ENCODE peak calls at places on chromosomes 11 and 22, in six cellular contexts. P is colonic mucosa, B is HCT116, K is A549, O is suprapubic skin, Y is adrenal gland. F is an unnamed sample.

GRCh38 chr11:70841264-70841663 is 411.1 kb downstream of the SHANK2 start:
- DNase-seq in P (no peak), B (no peak), K (no peak), O (no peak), Y (no peak), F (no peak)

GRCh38 chr11:64538501-64538951 is 52.5 kb upstream of the SLC22A12 start:
- DNase-seq in P (no peak), B (no peak), K (no peak), O (no peak), Y (no peak), F (no peak)

GRCh38 chr11:119361056-119361787 is 14.7 kb upstream of the MFRP start:
- DNase-seq in P (no peak), B (peak; percentile 79), K (peak; percentile 74), O (no peak), Y (peak; percentile 91), F (peak; percentile 61)

GRCh38 chr11:115577701-115578100 is 73.5 kb upstream of the CADM1 start:
- DNase-seq in P (no peak), B (no peak), K (no peak), O (no peak), Y (no peak), F (no peak)

GRCh38 chr11:61507962-61508824 is at the start of gene LRRC10B:
- DNase-seq in P (peak; percentile 84), B (peak; percentile 52), K (peak; percentile 36), O (no peak), Y (no peak), F (no peak)

GRCh38 chr22:17920145-17920605 is 104.2 kb downstream of the MICAL3 start:
- DNase-seq in P (peak; percentile 79), B (no peak), K (no peak), O (no peak), Y (peak; percentile 92), F (no peak)

GRCh38 chr11:130261546-130261945 is 53.2 kb downstream of the ZBTB44 start:
- DNase-seq in P (no peak), B (no peak), K (no peak), O (no peak), Y (no peak), F (no peak)

GRCh38 chr11:86671386-86672006 is 920 bp downstream of the ME3 start:
- DNase-seq in P (peak; percentile 88), B (no peak), K (peak; percentile 53), O (peak; percentile 86), Y (peak; percentile 76), F (peak; percentile 80)

GRCh38 chr11:116928102-116928777 is 90.8 kb upstream of the APOA1 start:
- DNase-seq in P (no peak), B (no peak), K (no peak), O (no peak), Y (no peak), F (no peak)

GRCh38 chr11:8055836-8056526 is 25.0 kb upstream of the TUB start:
- DNase-seq in P (no peak), B (no peak), K (no peak), O (no peak), Y (no peak), F (no peak)

GRCh38 chr11:28146123-28146751 is 38.0 kb downstream of the METTL15 start:
- DNase-seq in P (no peak), B (peak; percentile 90), K (peak; percentile 60), O (no peak), Y (peak; percentile 48), F (no peak)

GRCh38 chr11:70751142-70751734 is 352.9 kb downstream of the CTTN start:
- DNase-seq in P (no peak), B (no peak), K (peak; percentile 26), O (no peak), Y (no peak), F (no peak)

GRCh38 chr11:12963789-12964536 is 45.2 kb upstream of the RASSF10 start:
- DNase-seq in P (peak; percentile 84), B (peak; percentile 59), K (peak; percentile 70), O (peak; percentile 80), Y (peak; percentile 58), F (no peak)

GRCh38 chr22:49599691-49600451 is 227.8 kb downstream of the BRD1 start:
- DNase-seq in P (no peak), B (no peak), K (no peak), O (no peak), Y (no peak), F (no peak)

GRCh38 chr11:279966-280761 is 2.0 kb downstream of the NLRP6 start:
- DNase-seq in P (peak; percentile 57), B (no peak), K (peak; percentile 48), O (peak; percentile 74), Y (peak; percentile 13), F (peak; percentile 63)

GRCh38 chr22:36252754-36253522 is at the start of gene APOL1:
- DNase-seq in P (peak; percentile 71), B (no peak), K (peak; percentile 19), O (no peak), Y (peak; percentile 39), F (no peak)

GRCh38 chr11:34915136-34916013 is 804 bp downstream of the APIP start:
- DNase-seq in P (no peak), B (no peak), K (no peak), O (no peak), Y (no peak), F (no peak)

GRCh38 chr11:94175545-94175944 is 46.9 kb downstream of the PANX1 start:
- DNase-seq in P (no peak), B (no peak), K (no peak), O (no peak), Y (no peak), F (no peak)

GRCh38 chr11:133234883-133235282 is 297.4 kb downstream of the OPCML start:
- DNase-seq in P (no peak), B (no peak), K (no peak), O (no peak), Y (no peak), F (no peak)

GRCh38 chr22:17388235-17388634 is 19.0 kb downstream of the CECR2 start:
- DNase-seq in P (no peak), B (no peak), K (no peak), O (no peak), Y (no peak), F (no peak)

GRCh38 chr11:120929664-120930154 is 94.2 kb upstream of the TBCEL start:
- DNase-seq in P (peak; percentile 38), B (peak; percentile 61), K (peak; percentile 53), O (no peak), Y (no peak), F (no peak)

GRCh38 chr11:120932305-120932905 is 91.5 kb upstream of the TBCEL start:
- DNase-seq in P (no peak), B (no peak), K (no peak), O (no peak), Y (no peak), F (no peak)

GRCh38 chr11:120928506-120929062 is 95.3 kb upstream of the TBCEL start:
- DNase-seq in P (no peak), B (no peak), K (no peak), O (no peak), Y (no peak), F (no peak)

GRCh38 chr11:120929090-120929489 is 94.8 kb upstream of the TBCEL start:
- DNase-seq in P (no peak), B (no peak), K (no peak), O (no peak), Y (no peak), F (no peak)

DNA sequence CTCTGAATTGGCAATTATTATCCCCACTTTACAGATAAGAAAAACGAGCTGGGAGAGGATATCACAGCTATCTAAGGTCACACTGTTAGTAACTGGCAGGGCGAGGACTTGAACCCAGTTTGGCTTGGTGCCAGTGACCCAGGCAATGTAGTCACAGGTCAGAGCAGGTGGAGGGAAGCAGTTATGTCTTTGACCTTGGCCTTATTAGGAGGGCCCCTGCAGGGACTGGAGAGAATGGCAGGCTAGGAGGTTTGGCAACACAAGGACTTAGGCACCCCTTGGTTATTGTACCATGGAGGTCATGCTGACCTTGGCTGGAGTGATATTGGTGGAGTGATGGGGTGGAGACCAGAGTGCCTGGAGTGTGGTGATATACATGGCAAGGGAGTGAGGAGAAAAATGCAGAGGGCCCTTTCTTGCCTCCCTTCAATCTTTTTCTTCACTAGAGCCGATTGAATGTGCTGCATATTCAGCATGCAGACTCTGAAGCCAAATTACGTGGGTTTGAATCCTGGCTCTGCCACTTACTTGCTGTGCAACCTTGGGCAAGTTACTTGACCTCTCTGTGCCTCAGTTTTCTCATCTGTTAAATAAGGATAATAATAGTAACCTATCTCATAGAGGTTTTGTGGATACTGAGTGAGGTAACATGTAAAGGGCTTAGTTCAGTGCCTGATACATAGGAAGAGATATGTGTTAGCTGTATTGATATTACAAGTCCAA is 92.7 kb upstream of the TBCEL start:
- DNase-seq in P (no peak), B (no peak), K (peak; percentile 6), O (no peak), Y (no peak), F (no peak)
- TF ChIP-seq CTCF in P (no peak), B (peak; percentile 49), K (no peak), O (no peak), Y (no peak), F (no peak)

DNA sequence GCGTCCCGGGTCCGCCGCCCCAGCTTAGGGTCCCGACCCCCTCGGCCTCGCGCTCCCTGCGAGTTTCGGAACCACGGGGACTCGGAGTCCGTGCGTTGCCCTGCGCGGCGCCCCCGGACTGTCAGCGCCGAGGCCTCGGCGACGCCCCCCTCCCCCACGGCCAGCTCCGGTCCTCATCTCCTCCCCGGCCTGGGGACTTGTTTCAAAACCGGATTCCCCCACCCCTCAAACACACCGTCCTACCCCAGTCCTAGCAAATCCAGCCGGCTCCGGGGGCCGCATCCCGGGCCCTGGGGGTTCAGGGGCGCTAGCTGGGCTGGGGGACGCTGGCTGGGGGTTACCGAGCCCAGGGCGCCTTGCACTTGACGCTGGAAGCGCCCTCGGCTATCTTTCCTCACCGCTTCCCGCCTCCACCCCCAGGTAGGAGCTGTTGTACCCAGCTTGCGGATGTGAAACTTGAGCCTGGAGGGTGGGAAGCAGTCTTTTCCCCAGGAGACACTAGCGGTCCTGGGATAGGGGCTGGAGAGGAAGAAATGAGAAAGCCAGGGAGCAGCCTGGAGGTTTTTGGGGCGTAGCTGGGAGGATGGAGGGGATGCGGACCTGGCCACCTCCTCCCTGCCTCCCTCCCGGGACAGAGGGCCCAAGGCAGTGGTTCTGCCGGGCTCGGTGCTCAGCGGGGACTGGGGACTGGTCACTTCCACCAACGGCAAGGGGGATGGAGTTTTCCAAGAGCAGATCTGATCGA is 560 bp downstream of the FBLN1 start:
- DNase-seq in P (no peak), B (no peak), K (no peak), O (no peak), Y (no peak), F (no peak)
- H3K4me3 ChIP-seq in P (peak overlapping the region; percentile 25), B (peak overlapping the region; percentile 42), K (peak overlapping the region; percentile 76), O (peak overlapping the region; percentile 64), Y (peak overlapping the region; percentile 57), F (peak overlapping the region; percentile 56)

DNA sequence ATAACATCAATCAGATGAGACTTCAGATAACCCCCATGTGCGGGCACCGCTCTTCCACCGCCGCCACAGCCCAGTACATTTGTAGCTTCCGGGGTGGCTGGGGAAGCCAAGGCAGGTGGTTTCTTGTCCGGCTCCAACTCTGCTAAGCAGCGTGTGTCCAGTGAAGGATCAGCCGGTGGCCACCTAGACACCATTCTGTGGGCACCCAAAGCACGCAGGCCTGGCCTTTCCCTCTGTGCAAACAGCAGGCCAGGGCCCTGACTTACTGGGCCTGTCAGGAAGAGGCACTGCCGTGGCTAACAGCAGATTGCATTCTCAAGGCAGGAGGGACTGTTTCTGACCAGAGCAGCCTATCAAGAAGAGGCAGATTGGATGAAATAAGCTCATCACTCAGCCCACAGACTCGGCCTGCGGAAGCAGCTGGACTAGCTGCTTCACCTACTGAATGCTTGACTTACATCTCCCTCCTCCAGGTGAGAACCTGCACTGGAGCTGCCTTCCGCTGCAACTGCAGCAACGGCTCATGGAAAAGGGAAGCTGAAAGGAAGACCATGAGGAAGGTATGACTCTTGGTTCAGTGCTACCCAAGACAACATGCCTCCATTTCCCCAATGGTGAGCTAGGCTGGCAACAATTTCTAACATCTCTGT is 74.8 kb downstream of the ETS1 start:
- DNase-seq in P (no peak), B (no peak), K (no peak), O (no peak), Y (no peak), F (no peak)
- H3K4me1 ChIP-seq in P (peaks cover 8% of the 10 kb centered on the region), B (peaks cover 2% of the 10 kb centered on the region), K (peaks cover 72% of the 10 kb centered on the region), O (peaks cover 45% of the 10 kb centered on the region), Y (peaks cover 49% of the 10 kb centered on the region), F (peaks cover 13% of the 10 kb centered on the region)

GRCh38 chr11:43988040-43988793 is 45.8 kb downstream of the C11orf96 start:
- DNase-seq in P (no peak), B (no peak), K (no peak), O (no peak), Y (no peak), F (peak; percentile 63)
- TF ChIP-seq CTCF in P (no peak), B (peak; percentile 59), K (no peak), O (no peak), Y (no peak), F (no peak)

F was measured in ascending aorta.